ENCODE peak calls at places on chromosomes 6 and 20, in five cellular contexts. One of them, this sample, is unnamed.

GRCh38 chr20:25364879-25365699 is 25.5 kb downstream of the ABHD12 start:
- DNase-seq in M059J: no peak
- DNase-seq in foreskin fibroblast: no peak
- DNase-seq in stimulated activated naive B cell treated with anti-CD40 and anti-IgM and Interleukin-4, amounts not matched to agents 10 μg/mL and 1 μg/mL and 100 μg/mL, for 72 hours: no peak
- DNase-seq in H7: no peak
- DNase-seq in this sample: no peak

GRCh38 chr6:11410539-11411307 is 126.8 kb upstream of the TMEM170B start:
- DNase-seq in M059J: peak
- DNase-seq in foreskin fibroblast: no peak
- DNase-seq in stimulated activated naive B cell treated with anti-CD40 and anti-IgM and Interleukin-4, amounts not matched to agents 10 μg/mL and 1 μg/mL and 100 μg/mL, for 72 hours: peak
- DNase-seq in H7: no peak
- DNase-seq in this sample: no peak

GRCh38 chr6:128739112-128739511 is 143.8 kb upstream of the LAMA2 start:
- DNase-seq in M059J: no peak
- DNase-seq in foreskin fibroblast: no peak
- DNase-seq in stimulated activated naive B cell treated with anti-CD40 and anti-IgM and Interleukin-4, amounts not matched to agents 10 μg/mL and 1 μg/mL and 100 μg/mL, for 72 hours: no peak
- DNase-seq in H7: no peak
- DNase-seq in this sample: no peak

GRCh38 chr6:169798764-169799473 is 47.5 kb downstream of the ERMARD start:
- DNase-seq in M059J: no peak
- DNase-seq in foreskin fibroblast: no peak
- DNase-seq in stimulated activated naive B cell treated with anti-CD40 and anti-IgM and Interleukin-4, amounts not matched to agents 10 μg/mL and 1 μg/mL and 100 μg/mL, for 72 hours: no peak
- DNase-seq in H7: no peak
- DNase-seq in this sample: no peak

GRCh38 chr20:62551408-62552323 is 75.9 kb upstream of the GATA5 start:
- DNase-seq in M059J: no peak
- DNase-seq in foreskin fibroblast: no peak
- DNase-seq in stimulated activated naive B cell treated with anti-CD40 and anti-IgM and Interleukin-4, amounts not matched to agents 10 μg/mL and 1 μg/mL and 100 μg/mL, for 72 hours: no peak
- DNase-seq in H7: peak
- DNase-seq in this sample: no peak

GRCh38 chr6:107591346-107591745 is 101.4 kb downstream of the SOBP start:
- DNase-seq in M059J: no peak
- DNase-seq in foreskin fibroblast: no peak
- DNase-seq in stimulated activated naive B cell treated with anti-CD40 and anti-IgM and Interleukin-4, amounts not matched to agents 10 μg/mL and 1 μg/mL and 100 μg/mL, for 72 hours: no peak
- DNase-seq in H7: no peak
- DNase-seq in this sample: no peak

GRCh38 chr6:88499436-88499835 is 333.3 kb upstream of the CNR1 start:
- DNase-seq in M059J: peak
- DNase-seq in foreskin fibroblast: no peak
- DNase-seq in stimulated activated naive B cell treated with anti-CD40 and anti-IgM and Interleukin-4, amounts not matched to agents 10 μg/mL and 1 μg/mL and 100 μg/mL, for 72 hours: no peak
- DNase-seq in H7: no peak
- DNase-seq in this sample: no peak

GRCh38 chr6:21987501-21987957 is 309.3 kb downstream of the PRL start:
- DNase-seq in M059J: peak
- DNase-seq in foreskin fibroblast: peak
- DNase-seq in stimulated activated naive B cell treated with anti-CD40 and anti-IgM and Interleukin-4, amounts not matched to agents 10 μg/mL and 1 μg/mL and 100 μg/mL, for 72 hours: peak
- DNase-seq in H7: peak
- DNase-seq in this sample: peak

GRCh38 chr6:108166664-108167448 is 1.0 kb downstream of the NR2E1 start:
- DNase-seq in M059J: no peak
- DNase-seq in foreskin fibroblast: no peak
- DNase-seq in stimulated activated naive B cell treated with anti-CD40 and anti-IgM and Interleukin-4, amounts not matched to agents 10 μg/mL and 1 μg/mL and 100 μg/mL, for 72 hours: no peak
- DNase-seq in H7: peak
- DNase-seq in this sample: no peak

GRCh38 chr6:18080544-18080943 is 41.9 kb downstream of the NHLRC1 start:
- DNase-seq in M059J: no peak
- DNase-seq in foreskin fibroblast: no peak
- DNase-seq in stimulated activated naive B cell treated with anti-CD40 and anti-IgM and Interleukin-4, amounts not matched to agents 10 μg/mL and 1 μg/mL and 100 μg/mL, for 72 hours: no peak
- DNase-seq in H7: no peak
- DNase-seq in this sample: no peak

GRCh38 chr6:108115598-108116058 is 41.1 kb upstream of the OSTM1 start:
- DNase-seq in M059J: peak
- DNase-seq in foreskin fibroblast: no peak
- DNase-seq in stimulated activated naive B cell treated with anti-CD40 and anti-IgM and Interleukin-4, amounts not matched to agents 10 μg/mL and 1 μg/mL and 100 μg/mL, for 72 hours: peak
- DNase-seq in H7: peak
- DNase-seq in this sample: peak

GRCh38 chr6:32609731-32610640 is 20.3 kb upstream of the HLA-DRB1 start:
- DNase-seq in M059J: peak
- DNase-seq in foreskin fibroblast: peak
- DNase-seq in stimulated activated naive B cell treated with anti-CD40 and anti-IgM and Interleukin-4, amounts not matched to agents 10 μg/mL and 1 μg/mL and 100 μg/mL, for 72 hours: peak
- DNase-seq in H7: peak
- DNase-seq in this sample: no peak

GRCh38 chr6:73340048-73340447 is 14.0 kb downstream of the DPPA5 start:
- DNase-seq in M059J: peak
- DNase-seq in foreskin fibroblast: peak
- DNase-seq in stimulated activated naive B cell treated with anti-CD40 and anti-IgM and Interleukin-4, amounts not matched to agents 10 μg/mL and 1 μg/mL and 100 μg/mL, for 72 hours: no peak
- DNase-seq in H7: no peak
- DNase-seq in this sample: no peak

GRCh38 chr6:35776364-35777215 is at the start of gene CLPSL2:
- DNase-seq in M059J: peak
- DNase-seq in foreskin fibroblast: no peak
- DNase-seq in stimulated activated naive B cell treated with anti-CD40 and anti-IgM and Interleukin-4, amounts not matched to agents 10 μg/mL and 1 μg/mL and 100 μg/mL, for 72 hours: peak
- DNase-seq in H7: peak
- DNase-seq in this sample: no peak

GRCh38 chr6:3410385-3411360 is 46.2 kb downstream of the SLC22A23 start:
- DNase-seq in M059J: peak
- DNase-seq in foreskin fibroblast: peak
- DNase-seq in stimulated activated naive B cell treated with anti-CD40 and anti-IgM and Interleukin-4, amounts not matched to agents 10 μg/mL and 1 μg/mL and 100 μg/mL, for 72 hours: peak
- DNase-seq in H7: peak
- DNase-seq in this sample: no peak

GRCh38 chr6:41723178-41723935 is 12.1 kb downstream of the TFEB start:
- DNase-seq in M059J: peak
- DNase-seq in foreskin fibroblast: peak
- DNase-seq in stimulated activated naive B cell treated with anti-CD40 and anti-IgM and Interleukin-4, amounts not matched to agents 10 μg/mL and 1 μg/mL and 100 μg/mL, for 72 hours: peak
- DNase-seq in H7: peak
- DNase-seq in this sample: peak

GRCh38 chr6:130547723-130548122 is 181.9 kb downstream of the TMEM200A start:
- DNase-seq in M059J: no peak
- DNase-seq in foreskin fibroblast: no peak
- DNase-seq in stimulated activated naive B cell treated with anti-CD40 and anti-IgM and Interleukin-4, amounts not matched to agents 10 μg/mL and 1 μg/mL and 100 μg/mL, for 72 hours: no peak
- DNase-seq in H7: peak
- DNase-seq in this sample: no peak

GRCh38 chr6:15184441-15184861 is 61.4 kb upstream of the JARID2 start:
- DNase-seq in M059J: no peak
- DNase-seq in foreskin fibroblast: no peak
- DNase-seq in stimulated activated naive B cell treated with anti-CD40 and anti-IgM and Interleukin-4, amounts not matched to agents 10 μg/mL and 1 μg/mL and 100 μg/mL, for 72 hours: peak
- DNase-seq in H7: no peak
- DNase-seq in this sample: no peak

This sample was measured in kidney.